ENCODE peak calls at places on chromosomes 3 and 15, in seven cellular contexts. Y, X, O, C, F, W and T are unnamed samples.

GRCh38 chr15:98745179-98745578 is 96.8 kb downstream of the IGF1R start:
- DNase-seq in C (no peak), O (no peak), F (no peak), X (no peak), Y (no peak), W (peak; percentile 37), T (no peak)

GRCh38 chr3:124907957-124908356 is 20.8 kb upstream of the ITGB5 start:
- DNase-seq in X (no peak), F (no peak), O (no peak), Y (no peak), W (no peak), C (peak; percentile 64), T (no peak)

GRCh38 chr3:156533205-156533604 is 21.7 kb downstream of the SSR3 start:
- DNase-seq in O (no peak), C (no peak), X (no peak), F (no peak), Y (no peak), W (no peak), T (no peak)

GRCh38 chr3:129289201-129289921 is 10.7 kb downstream of the HMCES start:
- DNase-seq in F (no peak), W (no peak), X (no peak), C (no peak), O (no peak), Y (no peak), T (no peak)

GRCh38 chr3:19070325-19070724 is 78.0 kb upstream of the KCNH8 start:
- DNase-seq in Y (no peak), X (no peak), C (no peak), O (no peak), F (no peak), W (no peak), T (no peak)

GRCh38 chr15:56817690-56818089 is 84.4 kb upstream of the ZNF280D start:
- DNase-seq in F (no peak), X (no peak), C (no peak), Y (no peak), W (no peak), O (no peak), T (no peak)

GRCh38 chr3:166283856-166284255 is 446.6 kb upstream of the BCHE start:
- DNase-seq in X (no peak), C (no peak), O (no peak), W (no peak), F (no peak), Y (no peak), T (no peak)

GRCh38 chr3:142947799-142948575 is 15.5 kb downstream of the PAQR9 start:
- DNase-seq in F (no peak), X (no peak), O (no peak), Y (no peak), W (no peak), C (no peak), T (no peak)

GRCh38 chr15:33169625-33170024 is 24.9 kb downstream of the FMN1 start:
- DNase-seq in O (no peak), W (no peak), Y (no peak), C (no peak), F (no peak), X (no peak), T (no peak)

GRCh38 chr3:182729903-182730674 is 63.2 kb upstream of the ATP11B start:
- DNase-seq in W (no peak), C (no peak), F (no peak), X (no peak), Y (no peak), O (no peak), T (no peak)

GRCh38 chr15:90598053-90598577 is 68.4 kb downstream of the CRTC3 start:
- DNase-seq in C (peak; percentile 72), F (peak; percentile 68), O (peak; percentile 37), Y (no peak), X (no peak), W (peak; percentile 79), T (peak; percentile 44)

GRCh38 chr15:66883322-66883911 is 181.4 kb downstream of the SMAD6 start:
- DNase-seq in X (peak; percentile 99), C (peak; percentile 87), F (peak; percentile 96), Y (peak; percentile 98), W (peak; percentile 86), O (peak; percentile 86), T (peak; percentile 95)

GRCh38 chr3:23764407-23764806 is 41.3 kb upstream of the UBE2E1 start:
- DNase-seq in F (no peak), W (no peak), O (no peak), Y (no peak), X (no peak), C (no peak), T (no peak)

GRCh38 chr3:28905798-28906197 is 375.1 kb upstream of the RBMS3 start:
- DNase-seq in O (no peak), X (no peak), W (no peak), Y (no peak), C (no peak), F (no peak), T (no peak)

GRCh38 chr3:148957586-148957985 is 33.8 kb upstream of the GYG1 start:
- DNase-seq in F (no peak), X (no peak), O (no peak), Y (peak; percentile 8), C (peak; percentile 79), W (no peak), T (no peak)

GRCh38 chr15:60594071-60594470 is 115.1 kb upstream of the ICE2 start:
- DNase-seq in X (no peak), C (no peak), F (no peak), Y (no peak), W (no peak), O (no peak), T (no peak)

GRCh38 chr3:42497009-42497731 is 5.3 kb upstream of the VIPR1 start:
- DNase-seq in X (peak; percentile 6), Y (peak; percentile 51), O (no peak), W (peak; percentile 22), F (no peak), C (peak; percentile 80), T (no peak)

DNA sequence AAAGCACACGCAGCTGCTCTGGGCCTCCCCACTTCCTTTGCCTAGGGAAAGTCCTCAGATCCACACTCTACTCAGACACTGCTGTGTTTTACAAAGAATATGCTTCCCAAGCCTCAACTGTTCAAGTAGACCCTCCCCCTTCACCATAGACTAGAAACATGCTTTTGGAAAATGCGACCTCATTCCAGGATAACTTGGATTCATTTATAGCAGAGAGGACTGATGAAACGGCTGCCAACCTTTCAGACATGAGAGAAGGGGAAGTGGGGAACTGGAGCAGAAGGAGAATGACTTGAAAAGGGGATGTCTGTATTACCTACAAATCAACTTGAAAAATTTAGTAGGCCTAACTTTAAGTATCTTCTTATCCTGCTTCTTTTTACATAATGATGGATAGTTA is 63.9 kb downstream of the P3H2 start:
- DNase-seq in X (no peak), W (no peak), Y (no peak), O (no peak), F (no peak), C (no peak), T (no peak)
- H3K4me1 ChIP-seq in X (peaks cover 9% of the 10 kb centered on the region), W (no peaks in the 10 kb centered on the region), Y (peaks cover 2% of the 10 kb centered on the region), O (no peaks in the 10 kb centered on the region), F (peaks cover 16% of the 10 kb centered on the region), C (peaks cover 3% of the 10 kb centered on the region), T (no peaks in the 10 kb centered on the region)

DNA sequence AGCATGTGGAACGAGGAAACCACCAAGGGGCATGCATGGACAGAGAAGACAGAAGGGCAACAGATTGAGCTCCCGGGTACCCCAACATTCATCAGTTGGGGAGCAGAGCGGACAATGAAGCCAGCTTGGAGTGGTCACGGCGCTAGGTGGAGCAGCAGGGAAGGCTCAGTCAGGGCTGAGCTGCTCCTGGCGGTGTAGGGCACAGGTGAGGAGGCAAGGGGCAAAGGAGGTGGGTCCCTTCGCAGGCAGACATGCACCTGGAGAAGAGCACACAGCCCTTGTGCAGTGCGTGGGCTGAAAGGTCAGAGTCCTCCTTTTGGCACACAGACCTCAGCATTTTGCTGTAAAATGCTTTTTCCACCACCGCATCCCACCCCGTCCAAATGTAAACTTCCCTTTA is 90.0 kb upstream of the SLC6A6 start:
- DNase-seq in O (no peak), F (no peak), W (no peak), X (no peak), C (no peak), Y (no peak), T (no peak)
- H3K27me3 ChIP-seq in O (peaks cover 37% of the 10 kb centered on the region), F (no peaks in the 10 kb centered on the region), W (no peaks in the 10 kb centered on the region), X (peaks cover 22% of the 10 kb centered on the region), C (no peaks in the 10 kb centered on the region), Y (peaks cover 51% of the 10 kb centered on the region), T (no peaks in the 10 kb centered on the region)

DNA sequence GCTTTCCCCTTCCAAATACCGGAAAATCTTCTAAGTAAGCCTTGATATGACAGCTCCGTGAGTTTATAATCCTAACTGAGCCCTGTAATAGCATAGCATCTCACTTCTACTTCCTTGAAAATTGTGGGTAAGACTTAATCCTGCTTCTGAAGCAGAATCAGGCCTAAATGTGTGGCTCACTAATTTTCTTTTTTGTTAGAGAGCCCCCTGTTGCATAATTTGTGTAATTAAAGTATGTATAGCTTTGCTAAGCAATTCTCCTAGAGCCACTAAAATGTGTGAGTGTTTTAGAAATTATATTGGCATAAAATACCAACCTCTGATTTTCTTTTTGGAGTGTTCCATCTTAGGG is 304.4 kb downstream of the FGF12 start:
- DNase-seq in O (no peak), Y (no peak), W (no peak), F (no peak), C (no peak), X (no peak), T (no peak)
- TF ChIP-seq CTCF in O (peak; percentile 13), Y (peak; percentile 57), W (no peak), F (peak; percentile 15), C (peak; percentile 59), X (peak; percentile 50), T (peak; percentile 6)

GRCh38 chr3:134029256-134029733 is 430 bp downstream of the SLCO2A1 start:
- DNase-seq in X (no peak), Y (no peak), O (peak; percentile 20), F (no peak), C (peak; percentile 46), W (no peak), T (no peak)

GRCh38 chr3:134030382-134030753 is 643 bp upstream of the SLCO2A1 start:
- DNase-seq in X (no peak), Y (no peak), O (no peak), C (no peak), W (no peak), F (no peak), T (no peak)

GRCh38 chr3:134027631-134028030 is 2.1 kb downstream of the SLCO2A1 start:
- DNase-seq in F (no peak), C (no peak), W (no peak), O (no peak), X (no peak), Y (no peak), T (no peak)

GRCh38 chr3:134029734-134030381 is at the start of gene SLCO2A1:
- DNase-seq in X (no peak), W (peak; percentile 39), O (peak; percentile 29), Y (no peak), F (no peak), C (peak; percentile 66), T (peak; percentile 21)

DNA sequence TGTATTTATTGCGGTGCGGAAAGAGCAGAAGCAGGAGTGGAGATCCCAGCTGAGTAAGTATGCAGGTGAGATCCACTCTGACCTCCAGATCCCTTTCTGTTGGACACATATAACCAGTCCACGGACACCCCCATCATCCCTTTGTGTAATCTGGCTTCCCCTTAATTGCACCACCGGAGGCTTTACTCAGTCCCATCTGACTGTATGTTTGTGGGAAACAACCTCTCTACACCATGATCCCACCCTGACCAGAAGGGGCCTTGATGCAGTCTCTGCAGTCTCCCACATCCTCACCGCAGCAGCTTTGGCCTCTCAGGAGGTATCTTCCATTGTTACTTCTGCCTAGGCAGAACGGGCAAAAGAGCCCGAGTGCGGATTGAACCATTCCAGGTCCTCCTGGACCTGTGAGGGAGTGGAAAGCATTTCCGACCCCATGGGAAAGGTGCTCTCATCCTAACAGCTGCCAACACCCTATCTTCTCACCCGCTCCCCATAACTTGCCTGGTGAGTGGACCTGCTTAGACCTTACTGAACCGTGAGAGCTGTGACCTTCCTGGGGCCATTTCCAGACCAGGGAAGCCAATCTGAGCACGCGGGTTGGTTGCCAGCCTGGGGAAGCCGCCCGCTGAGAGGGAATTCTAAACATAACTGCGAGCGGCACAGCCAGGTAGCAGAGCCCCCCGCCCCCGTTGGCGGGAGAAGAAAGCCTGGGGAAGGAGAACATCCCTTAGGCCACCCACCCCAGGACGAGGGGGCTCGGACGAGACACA is 1.1 kb downstream of the SLCO2A1 start:
- DNase-seq in O (no peak), Y (no peak), X (no peak), F (no peak), C (no peak), W (no peak), T (no peak)
- H3K4me1 ChIP-seq in O (peaks cover 13% of the 10 kb centered on the region), Y (no peaks in the 10 kb centered on the region), X (no peaks in the 10 kb centered on the region), F (no peaks in the 10 kb centered on the region), C (no peaks in the 10 kb centered on the region), W (peaks cover 17% of the 10 kb centered on the region), T (no peaks in the 10 kb centered on the region)